ENCODE peak calls at places on chromosomes 1 and 21, in four cellular contexts. P, W, O and Y are unnamed samples. For H3K4me1 and H3K27me3, the result is how much of the 10 kb centered on the place peaks cover.

GRCh38 chr21:46038871-46039397 is 57.4 kb downstream of the COL6A1 start:
- DNase-seq in O (no peak), W (no peak), P (no peak), Y (no peak)

GRCh38 chr1:102897537-102897936 is 210.8 kb downstream of the COL11A1 start:
- DNase-seq in W (no peak), P (no peak), O (no peak), Y (no peak)

GRCh38 chr1:41466146-41466545 is 18.3 kb downstream of the EDN2 start:
- DNase-seq in O (peak), P (no peak), W (no peak), Y (no peak)

GRCh38 chr1:3971981-3972380 is 71.9 kb upstream of the C1orf174 start:
- DNase-seq in P (no peak), W (no peak), O (no peak), Y (no peak)

GRCh38 chr1:195584870-195585624 is 1023.2 kb downstream of the KCNT2 start:
- DNase-seq in P (no peak), O (no peak), W (no peak), Y (no peak)

GRCh38 chr1:1923681-1924000 is 4.6 kb upstream of the TMEM52 start:
- DNase-seq in O (no peak), P (no peak), W (no peak), Y (no peak)

GRCh38 chr1:111406325-111406768 is 21.2 kb downstream of the OVGP1 start:
- DNase-seq in O (peak), P (peak), W (peak), Y (peak)

GRCh38 chr1:222843434-222844107 is 28.7 kb downstream of the DISP1 start:
- DNase-seq in P (no peak), W (no peak), O (no peak), Y (no peak)

GRCh38 chr1:27526569-27527222 is 36.7 kb upstream of the WASF2 start:
- DNase-seq in O (no peak), P (no peak), W (no peak), Y (no peak)

GRCh38 chr1:53501065-53502005 is 42.1 kb downstream of the DMRTB1 start:
- DNase-seq in P (no peak), W (no peak), O (no peak), Y (no peak)

GRCh38 chr1:48916121-48917069 is 139.7 kb upstream of the BEND5 start:
- DNase-seq in W (no peak), O (no peak), P (no peak), Y (no peak)

GRCh38 chr1:43671626-43672330 is 21.8 kb downstream of the KDM4A start:
- DNase-seq in W (no peak), P (no peak), O (no peak), Y (no peak)

GRCh38 chr1:2352341-2353214 is 38.8 kb downstream of the MORN1 start:
- DNase-seq in W (no peak), O (peak), P (peak), Y (no peak)

GRCh38 chr21:43995521-43996105 is 16.5 kb upstream of the TRAPPC10 start:
- DNase-seq in P (no peak), W (no peak), O (no peak), Y (no peak)

GRCh38 chr1:24191860-24192259 is 4.8 kb upstream of the IFNLR1 start:
- DNase-seq in O (no peak), P (no peak), W (peak), Y (no peak)

GRCh38 chr1:150464422-150464826 is 22.8 kb upstream of the TARS2 start:
- DNase-seq in P (peak), O (peak), W (peak), Y (peak)

GRCh38 chr1:55309053-55309452 is 93.9 kb upstream of the USP24 start:
- DNase-seq in P (no peak), O (no peak), W (no peak), Y (no peak)

DNA sequence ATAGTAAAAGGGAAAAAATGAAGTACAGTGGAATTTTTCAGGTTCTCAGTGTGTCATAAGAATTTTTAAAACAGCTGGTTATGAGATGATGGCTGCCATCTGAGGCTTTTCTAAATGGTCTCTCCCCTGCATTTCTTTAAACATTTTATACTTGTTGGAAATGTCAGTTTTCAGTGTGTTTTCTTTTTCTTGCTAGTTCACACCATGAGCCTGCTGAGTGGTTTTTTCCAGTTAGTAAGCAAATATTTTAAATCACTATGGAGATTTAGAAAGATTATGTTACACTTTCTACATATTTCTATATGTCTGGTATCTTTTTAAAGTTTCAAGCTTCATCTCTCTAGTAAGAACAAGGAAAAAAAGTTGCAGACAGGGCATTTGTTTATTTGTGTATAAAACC is 9.6 kb downstream of the RBM15 start:
- DNase-seq in P (no peak), O (no peak), W (no peak), Y (no peak)
- H3K4me1 ChIP-seq in P (under half), O (half or more), W (under half), Y (under half)

GRCh38 chr1:147169840-147170674 is 2.2 kb downstream of the PRKAB2 start:
- DNase-seq in O (no peak), P (no peak), W (no peak), Y (no peak)
- H3K4me3 ChIP-seq in O (no peak), P (no peak), W (no peak), Y (no peak)

DNA sequence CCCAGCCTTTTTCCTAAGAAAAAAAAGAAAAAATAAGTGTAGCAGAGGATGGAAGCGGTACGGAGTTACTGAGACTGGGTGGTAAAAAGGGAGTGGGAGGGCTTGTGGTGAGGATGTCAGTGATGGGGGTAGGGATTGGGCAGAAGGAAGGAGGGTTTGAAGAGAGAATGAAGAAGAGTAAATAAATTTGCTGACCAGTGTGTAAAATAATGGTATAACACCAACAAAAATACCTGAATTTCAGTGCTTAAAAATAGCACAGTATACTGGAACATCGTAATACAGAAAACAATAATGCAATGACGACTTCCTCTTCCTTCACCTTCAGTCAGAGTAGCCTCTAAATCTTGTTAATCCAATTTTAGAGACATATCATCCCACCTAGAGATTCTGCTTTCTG is 18.8 kb upstream of the SYPL2 start:
- DNase-seq in O (no peak), W (no peak), P (no peak), Y (no peak)
- H3K27me3 ChIP-seq in O (under half), W (under half), P (under half), Y (under half)

GRCh38 chr1:162629651-162630050 is 2.6 kb upstream of the DDR2 start:
- DNase-seq in W (no peak), P (no peak), O (no peak), Y (no peak)
- H3K4me1 ChIP-seq in W (under half), P (under half), O (under half), Y (under half)

DNA sequence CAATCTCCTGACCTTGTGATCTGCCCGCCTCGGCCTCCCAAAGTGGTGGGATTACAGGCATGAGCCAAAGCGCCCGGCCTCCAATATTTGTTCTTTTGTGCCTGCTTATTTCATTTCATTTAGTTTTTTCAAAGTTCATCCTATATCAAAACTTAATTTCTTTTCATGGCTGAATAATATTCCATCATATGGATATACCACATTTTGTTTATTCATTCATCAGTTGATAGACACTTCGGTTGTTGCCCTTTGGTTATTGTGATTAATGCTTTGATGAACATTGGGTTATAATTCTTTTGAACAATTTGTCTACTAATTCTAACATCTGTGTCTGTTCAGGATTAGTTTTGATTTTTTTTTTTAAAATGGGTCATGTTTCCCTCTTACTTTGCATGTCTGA is 41.7 kb downstream of the SFPQ start:
- DNase-seq in O (no peak), P (no peak), W (no peak), Y (no peak)
- H3K4me3 ChIP-seq in O (no peak), P (no peak), W (no peak), Y (no peak)

DNA sequence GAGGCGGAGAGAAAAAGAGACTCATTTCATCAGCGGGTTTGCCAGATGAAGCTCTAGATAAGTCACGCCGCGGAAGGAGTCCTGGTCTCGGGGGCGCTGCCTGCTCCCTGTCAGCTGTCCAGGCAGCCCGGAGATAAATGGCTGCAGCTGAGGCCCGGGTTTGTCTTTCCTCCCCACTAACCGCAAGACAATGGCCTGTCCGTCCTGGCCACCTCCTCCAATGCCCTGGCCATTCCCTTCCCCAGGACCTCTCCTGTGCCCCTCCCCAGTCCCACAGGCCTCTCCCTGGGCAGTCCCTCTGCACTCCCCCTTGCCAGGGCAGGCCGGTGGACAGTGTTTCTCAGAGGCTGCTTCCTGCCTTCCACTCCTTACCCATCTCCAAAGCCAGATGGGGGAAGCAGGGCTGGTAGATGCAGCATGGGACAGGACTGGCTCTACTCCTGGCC is 55.1 kb downstream of the LRRN2 start:
- DNase-seq in P (no peak), W (no peak), O (no peak), Y (no peak)
- H3K27me3 ChIP-seq in P (under half), W (under half), O (under half), Y (under half)

DNA sequence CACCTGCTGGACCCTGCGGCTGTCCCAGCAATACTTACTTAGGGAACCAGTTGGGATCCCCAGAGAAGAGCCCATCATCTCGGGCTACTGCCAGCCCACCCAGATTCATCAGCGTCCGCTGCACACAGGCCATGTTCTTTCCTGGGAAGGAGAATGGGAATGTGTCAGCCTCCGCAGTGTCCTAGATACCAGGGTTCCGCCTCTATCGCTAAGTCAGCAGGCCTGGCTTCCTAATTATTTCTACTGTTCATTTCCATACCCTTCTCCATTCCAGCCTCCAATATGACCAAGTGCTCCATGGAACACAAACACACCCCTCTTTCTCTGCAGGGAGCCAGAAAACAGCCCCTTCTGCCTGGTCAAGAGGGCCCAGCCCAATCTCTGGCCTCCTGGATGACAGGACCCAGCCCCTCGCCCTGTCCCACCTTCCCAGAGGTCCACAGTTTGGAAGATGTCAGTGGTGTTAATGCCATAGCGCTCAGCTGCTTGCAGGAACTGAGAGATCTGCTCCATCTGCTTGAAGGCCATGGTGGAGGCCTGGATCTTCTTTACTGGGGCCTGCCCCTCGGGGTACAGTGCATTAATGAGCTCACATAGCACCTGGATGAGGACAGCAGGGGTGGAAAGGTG is 6.0 kb downstream of the TAGLN2 start:
- DNase-seq in O (no peak), W (no peak), P (no peak), Y (no peak)
- H3K4me1 ChIP-seq in O (under half), W (under half), P (under half), Y (under half)

GRCh38 chr1:174875306-174875705 is 124.4 kb upstream of the CACYBP start:
- DNase-seq in P (peak), W (no peak), O (no peak), Y (peak)
- H3K4me3 ChIP-seq in P (no peak), W (no peak), O (no peak), Y (no peak)